ENCODE peak calls at places on chromosomes 12 and 14, in four cellular contexts. D is choroid plexus epithelial cell, I is PC-9, N is NB4. P is an unnamed sample.
A peak's percentile ranks its signal among the peaks of the same experiment; 100 is the strongest.

GRCh38 chr14:81172881-81173280 is 47.9 kb downstream of the GTF2A1 start:
- DNase-seq in D (peak; percentile 16), I (no peak), N (no peak), P (no peak)

GRCh38 chr14:22432348-22432976 is 156.6 kb downstream of the DAD1 start:
- DNase-seq in D (peak; percentile 98), I (peak; percentile 57), N (peak; percentile 56), P (no peak)

GRCh38 chr12:125683748-125684381 is 618.6 kb downstream of the AACS start:
- DNase-seq in D (no peak), I (no peak), N (peak; percentile 16), P (no peak)

GRCh38 chr12:100372846-100373245 is 16.0 kb downstream of the SLC17A8 start:
- DNase-seq in D (no peak), I (no peak), N (no peak), P (no peak)

GRCh38 chr14:88808359-88808758 is 15.6 kb upstream of the EML5 start:
- DNase-seq in D (no peak), I (no peak), N (no peak), P (no peak)

GRCh38 chr12:120972870-120973543 is 5.3 kb upstream of the HNF1A start:
- DNase-seq in D (peak; percentile 15), I (peak; percentile 20), N (no peak), P (no peak)

GRCh38 chr14:105486974-105487448 is 325 bp downstream of the CRIP1 start:
- DNase-seq in D (no peak), I (peak; percentile 42), N (no peak), P (no peak)

GRCh38 chr14:23694085-23694975 is 58.2 kb downstream of the DHRS2 start:
- DNase-seq in D (peak; percentile 60), I (peak; percentile 75), N (peak; percentile 65), P (no peak)

GRCh38 chr12:112031472-112031871 is 18.2 kb downstream of the ERP29 start:
- DNase-seq in D (peak; percentile 13), I (no peak), N (no peak), P (no peak)

GRCh38 chr12:109781668-109782321 is 51.4 kb downstream of the TRPV4 start:
- DNase-seq in D (no peak), I (no peak), N (no peak), P (no peak)

GRCh38 chr14:68403191-68403781 is 389.6 kb downstream of the ZFP36L1 start:
- DNase-seq in D (peak; percentile 37), I (no peak), N (no peak), P (no peak)

GRCh38 chr12:27635349-27635972 is 60.8 kb upstream of the REP15 start:
- DNase-seq in D (peak; percentile 85), I (no peak), N (peak; percentile 74), P (no peak)

GRCh38 chr14:104247336-104248202 is 109.2 kb downstream of the KIF26A start:
- DNase-seq in D (no peak), I (no peak), N (no peak), P (peak; percentile 72)

GRCh38 chr12:109868182-109869051 is 11.9 kb downstream of the GLTP start:
- DNase-seq in D (no peak), I (no peak), N (peak; percentile 66), P (no peak)

GRCh38 chr12:41532072-41532471 is 344.0 kb downstream of the PDZRN4 start:
- DNase-seq in D (no peak), I (no peak), N (no peak), P (no peak)

GRCh38 chr12:45745861-45746277 is 16.4 kb downstream of the ARID2 start:
- DNase-seq in D (peak; percentile 60), I (no peak), N (peak; percentile 41), P (no peak)

DNA sequence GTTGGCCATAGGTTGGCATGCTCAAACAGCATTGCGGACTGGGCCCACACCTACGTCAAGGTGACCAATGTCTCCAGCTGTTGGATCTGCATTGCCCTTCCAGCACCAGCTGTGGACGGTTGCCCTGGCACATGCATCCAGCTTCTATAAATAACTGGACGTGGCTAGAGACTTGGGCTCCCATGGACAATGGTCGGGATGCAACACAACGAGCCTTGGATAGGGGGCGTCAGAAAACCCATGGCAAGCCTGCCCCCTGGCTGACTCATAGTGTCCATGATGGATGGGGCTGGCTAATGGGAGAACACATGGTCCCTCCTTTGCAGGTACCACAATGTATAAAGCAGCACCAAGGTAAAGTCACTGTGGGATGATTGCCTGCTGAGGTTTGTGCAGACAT is 331.6 kb upstream of the FAR2 start:
- DNase-seq in D (no peak), I (no peak), N (no peak), P (no peak)
- TF ChIP-seq CTCF in D (no peak), I (no peak), N (no peak), P (no peak)

DNA sequence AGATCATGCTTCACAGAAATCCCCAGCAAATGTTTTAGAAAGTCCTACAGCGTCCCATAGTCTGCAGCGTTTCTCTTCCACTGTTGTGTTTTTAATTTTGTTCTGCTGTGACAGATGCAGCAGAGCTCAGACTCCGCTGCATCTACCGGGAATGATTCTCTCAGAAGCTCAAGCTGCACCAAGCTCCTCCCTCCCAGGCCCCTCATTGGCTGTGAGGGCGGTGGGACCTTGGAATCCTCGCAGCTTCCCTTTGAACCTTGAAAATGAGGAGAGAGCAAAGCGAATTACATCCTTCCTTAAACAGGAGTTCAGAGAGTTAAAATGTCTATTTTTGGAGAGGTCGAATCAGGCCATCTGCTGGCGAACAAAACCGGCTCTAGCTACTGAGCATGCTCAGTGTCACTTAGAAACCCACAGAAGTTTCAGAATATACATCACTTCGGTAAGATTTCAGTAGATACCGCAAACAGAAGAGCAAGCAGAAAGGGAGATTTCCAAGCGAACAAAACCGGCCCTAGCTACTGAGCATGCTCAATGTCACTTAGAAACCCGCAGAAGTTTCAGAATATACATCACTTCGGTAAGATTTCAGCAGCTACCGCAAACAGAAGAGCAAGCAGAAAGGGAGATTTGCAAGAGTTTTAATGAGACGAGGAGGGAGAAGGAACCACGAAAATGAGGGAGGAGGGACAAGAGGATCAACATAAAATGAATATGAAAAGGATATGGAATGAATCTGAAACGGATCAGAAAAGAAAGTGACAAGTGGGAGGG is at the start of gene ABCD2:
- DNase-seq in D (peak; percentile 86), I (peak; percentile 37), N (peak; percentile 74), P (no peak)
- TF ChIP-seq CTCF in D (no peak), I (peak; percentile 26), N (no peak), P (peak; percentile 57)

DNA sequence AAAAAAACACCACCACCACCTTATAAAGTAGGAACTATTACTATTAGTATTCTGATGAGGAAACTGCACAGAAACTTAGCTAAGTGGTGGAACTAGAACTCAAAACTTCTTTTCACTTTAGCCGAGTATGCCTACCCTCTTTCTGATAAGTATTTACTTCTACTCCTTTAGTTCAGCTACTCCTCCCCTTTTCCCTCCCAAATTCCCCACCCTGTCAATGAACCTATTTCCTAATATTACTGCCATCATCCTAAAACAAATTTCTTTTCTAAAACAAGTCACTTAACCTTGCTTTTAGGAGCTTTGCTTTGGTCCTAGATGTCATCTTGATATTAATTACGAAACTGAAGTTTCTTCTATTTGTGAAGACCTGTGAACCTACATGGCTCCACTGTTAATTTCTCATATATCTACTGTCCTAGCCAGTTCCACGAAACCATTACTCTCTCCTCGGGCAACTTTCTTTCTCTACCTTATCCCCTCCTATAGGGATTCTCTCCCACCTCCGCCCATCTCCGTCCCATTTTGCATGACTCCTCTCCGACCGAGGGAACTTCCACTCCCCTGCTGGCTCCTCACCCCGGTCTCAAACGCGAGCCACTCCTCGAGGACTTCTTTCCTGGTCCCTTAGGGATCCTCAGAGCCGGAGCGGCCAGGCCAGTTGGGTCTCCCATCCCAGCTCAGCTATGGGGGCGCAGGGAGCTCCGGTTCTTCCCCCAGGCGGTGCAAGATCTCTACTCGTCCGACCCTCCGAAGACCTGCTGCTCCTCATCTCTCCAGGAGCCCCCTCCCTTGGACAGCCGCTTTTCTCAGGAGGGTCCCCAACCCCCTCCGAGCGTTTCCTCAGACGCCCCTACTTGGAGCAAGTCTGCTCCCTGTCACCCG is 1.1 kb downstream of the NUMB start:
- DNase-seq in D (peak; percentile 35), I (peak; percentile 42), N (peak; percentile 46), P (no peak)
- TF ChIP-seq CTCF in D (no peak), I (no peak), N (no peak), P (no peak)

DNA sequence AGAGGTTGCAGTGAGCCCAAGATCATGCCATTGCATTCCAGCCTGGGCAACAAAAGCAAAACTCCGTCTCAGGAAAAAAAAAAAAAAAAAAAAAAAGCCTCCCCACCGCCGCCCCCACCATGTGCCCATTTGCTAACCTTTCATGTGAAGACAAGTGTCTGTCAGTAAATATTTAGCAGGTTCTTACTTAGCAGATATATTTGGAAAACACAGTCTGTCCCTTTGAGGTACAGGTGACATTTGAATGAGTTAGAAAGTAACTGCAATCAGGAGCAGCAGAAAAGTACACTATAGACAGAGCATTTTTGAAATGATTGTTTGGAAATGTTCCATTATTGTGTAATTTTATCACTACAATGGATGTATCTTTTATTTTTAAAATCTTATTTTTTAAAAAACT is 119.7 kb downstream of the FGD4 start:
- DNase-seq in D (no peak), I (no peak), N (no peak), P (no peak)
- TF ChIP-seq CTCF in D (no peak), I (no peak), N (no peak), P (no peak)

GRCh38 chr12:47277972-47278448 is 198.3 kb upstream of the AMIGO2 start:
- DNase-seq in D (peak; percentile 94), I (peak; percentile 50), N (peak; percentile 92), P (no peak)
- TF ChIP-seq CTCF in D (no peak), I (no peak), N (no peak), P (no peak)

GRCh38 chr12:92736605-92737004 is 33.8 kb downstream of the PLEKHG7 start:
- DNase-seq in D (no peak), I (no peak), N (no peak), P (no peak)
- TF ChIP-seq CTCF in D (no peak), I (no peak), N (no peak), P (no peak)

GRCh38 chr12:96711364-96711763 is 195.7 kb upstream of the NEDD1 start:
- DNase-seq in D (no peak), I (no peak), N (no peak), P (no peak)

GRCh38 chr12:96714199-96714598 is 192.9 kb upstream of the NEDD1 start:
- DNase-seq in D (no peak), I (no peak), N (no peak), P (no peak)

DNA sequence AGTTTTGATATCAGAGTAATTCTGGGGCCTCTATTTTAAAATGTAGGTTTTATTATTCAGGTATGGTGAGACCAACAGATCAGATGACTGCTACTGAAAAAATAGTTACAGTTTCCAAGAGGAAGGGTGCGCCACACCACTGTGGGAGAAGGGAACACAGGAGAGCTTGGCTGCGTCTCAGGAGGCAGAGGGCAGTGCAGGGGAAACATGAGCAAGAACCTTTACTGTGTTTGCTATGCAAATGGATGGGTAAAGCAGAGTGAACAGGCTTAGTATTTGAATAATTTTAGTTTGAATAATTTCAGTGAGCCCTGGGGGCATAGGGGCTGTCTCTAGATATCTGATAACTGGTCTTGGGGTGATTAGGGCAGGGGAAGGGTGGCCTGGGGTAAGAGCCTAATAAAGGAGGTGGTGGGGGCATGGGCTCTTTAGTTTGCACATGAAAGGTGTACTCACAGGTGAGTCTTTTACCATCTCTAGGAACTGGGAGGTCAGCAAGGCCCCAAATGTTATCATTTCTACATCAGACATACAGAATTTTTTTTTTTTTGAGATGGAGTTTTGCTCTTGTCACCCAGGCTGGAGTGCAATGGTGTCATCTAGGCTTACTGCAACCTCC is 196.8 kb upstream of the NEDD1 start:
- DNase-seq in D (no peak), I (no peak), N (no peak), P (no peak)
- TF ChIP-seq CTCF in D (no peak), I (no peak), N (no peak), P (peak; percentile 16)